ENCODE peak calls at places on chromosomes 1 and 21, in four cellular contexts. U is foreskin fibroblast, Q is PC-9, D is GM06990. S is an unnamed sample.

GRCh38 chr1:54619749-54620148 is 3.6 kb downstream of the FAM151A start:
- DNase-seq in U (no peak), Q (no peak), D (no peak), S (no peak)

GRCh38 chr1:30328401-30329262 is 394.8 kb downstream of the MATN1 start:
- DNase-seq in U (no peak), Q (no peak), D (no peak), S (no peak)

GRCh38 chr21:29258626-29259335 is 39.9 kb upstream of the BACH1 start:
- DNase-seq in U (peak), Q (peak), D (no peak), S (no peak)

GRCh38 chr1:158793604-158794003 is 12.6 kb upstream of the OR6N2 start:
- DNase-seq in U (no peak), Q (no peak), D (no peak), S (no peak)

GRCh38 chr1:118905206-118905605 is 82.9 kb downstream of the TBX15 start:
- DNase-seq in U (no peak), Q (no peak), D (no peak), S (no peak)

GRCh38 chr1:84246228-84246627 is 55.3 kb upstream of the SAMD13 start:
- DNase-seq in U (no peak), Q (no peak), D (no peak), S (no peak)

GRCh38 chr1:58754056-58754613 is 29.7 kb downstream of the JUN start:
- DNase-seq in U (peak), Q (peak), D (no peak), S (no peak)

GRCh38 chr1:5769146-5769545 is 223.1 kb downstream of the NPHP4 start:
- DNase-seq in U (no peak), Q (no peak), D (no peak), S (no peak)

GRCh38 chr1:2475571-2475970 is 518 bp upstream of the PLCH2 start:
- DNase-seq in U (no peak), Q (no peak), D (no peak), S (no peak)

GRCh38 chr1:1210726-1211540 is 3.0 kb downstream of the TNFRSF4 start:
- DNase-seq in U (no peak), Q (no peak), D (no peak), S (peak)

GRCh38 chr1:100290291-100290690 is 24.3 kb downstream of the RTCA start:
- DNase-seq in U (no peak), Q (no peak), D (no peak), S (no peak)

GRCh38 chr1:25664800-25665199 is 48.2 kb downstream of the MAN1C1 start:
- DNase-seq in U (no peak), Q (no peak), D (no peak), S (no peak)

GRCh38 chr1:245234217-245235120 is 79.7 kb downstream of the KIF26B start:
- DNase-seq in U (no peak), Q (no peak), D (no peak), S (no peak)

GRCh38 chr1:178578541-178578940 is 65.6 kb downstream of the TEX35 start:
- DNase-seq in U (no peak), Q (no peak), D (no peak), S (peak)

GRCh38 chr1:153987621-153988020 is 1.5 kb upstream of the RAB13 start:
- DNase-seq in U (no peak), Q (no peak), D (no peak), S (no peak)

GRCh38 chr1:92317836-92318493 is 19.1 kb downstream of the RPAP2 start:
- DNase-seq in U (no peak), Q (no peak), D (no peak), S (no peak)

GRCh38 chr1:77513839-77514763 is 168.4 kb downstream of the ZZZ3 start:
- DNase-seq in U (peak), Q (no peak), D (no peak), S (no peak)

GRCh38 chr1:60088620-60089155 is 15.1 kb upstream of the C1orf87 start:
- DNase-seq in U (peak), Q (no peak), D (no peak), S (no peak)

GRCh38 chr1:156413310-156414246 is 44.6 kb downstream of the RHBG start:
- DNase-seq in U (no peak), Q (no peak), D (no peak), S (no peak)

GRCh38 chr1:189374816-189375215 is 1102.8 kb downstream of the BRINP3 start:
- DNase-seq in U (no peak), Q (no peak), D (no peak), S (no peak)

GRCh38 chr1:7046314-7046713 is 261.1 kb downstream of the CAMTA1 start:
- DNase-seq in U (peak), Q (peak), D (no peak), S (no peak)

GRCh38 chr1:3359346-3360157 is 94.9 kb upstream of the ARHGEF16 start:
- DNase-seq in U (peak), Q (no peak), D (no peak), S (no peak)

DNA sequence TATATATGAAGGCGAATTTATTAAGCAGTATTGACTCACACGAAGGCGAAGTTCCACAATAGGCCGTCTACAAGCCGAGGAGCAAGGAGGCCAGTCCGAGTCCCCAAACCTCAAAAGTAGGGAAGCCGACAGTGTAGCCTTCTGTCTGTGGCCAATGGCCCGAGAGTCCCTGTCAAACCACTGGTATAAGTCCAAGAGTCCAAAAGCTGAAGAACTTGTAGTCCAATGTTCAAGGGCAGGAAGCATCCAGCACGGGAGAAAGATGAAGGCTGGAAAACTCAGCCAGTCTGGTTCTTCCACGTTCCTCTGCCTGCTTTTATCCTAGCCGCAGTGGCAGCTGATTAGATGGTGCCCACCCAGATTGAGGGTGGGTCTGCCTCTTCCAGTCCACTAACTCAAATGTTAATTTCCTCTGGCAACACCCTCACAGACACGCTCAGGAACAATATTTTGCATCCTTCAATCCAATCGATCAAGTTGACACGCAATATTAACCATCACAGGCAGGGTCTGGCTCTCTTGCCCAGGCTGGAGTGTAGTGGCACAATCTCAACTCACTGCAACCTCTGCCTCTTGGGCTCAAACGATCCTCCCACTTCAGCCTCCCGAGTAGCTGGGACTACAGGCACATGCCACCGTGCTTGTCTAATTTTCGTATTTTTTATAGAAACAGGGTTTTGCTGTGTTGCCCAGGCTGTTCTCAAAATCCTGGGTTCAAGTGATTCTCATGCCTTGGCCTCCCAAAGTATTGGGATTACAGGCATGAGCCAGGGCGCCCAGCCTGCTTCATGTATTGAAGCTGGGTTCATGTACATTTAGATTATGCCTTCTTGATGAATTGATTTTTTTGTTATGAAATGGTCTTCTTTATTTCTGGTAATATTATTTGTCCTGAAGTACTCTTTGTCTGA is 85.3 kb downstream of the DHRS3 start:
- DNase-seq in U (no peak), Q (no peak), D (no peak), S (no peak)
- TF ChIP-seq CTCF in U (no peak), Q (no peak), D (no peak), S (no peak)

GRCh38 chr1:37919277-37919676 is 27.6 kb downstream of the INPP5B start:
- DNase-seq in U (peak), Q (no peak), D (no peak), S (no peak)
- TF ChIP-seq CTCF in U (peak), Q (peak), D (peak), S (peak)

GRCh38 chr21:38242036-38242435 is 14.8 kb upstream of the KCNJ15 start:
- DNase-seq in U (no peak), Q (no peak), D (no peak), S (no peak)

GRCh38 chr21:38244407-38244787 is 12.4 kb upstream of the KCNJ15 start:
- DNase-seq in U (no peak), Q (no peak), D (no peak), S (no peak)

GRCh38 chr21:38243732-38244406 is 12.9 kb upstream of the KCNJ15 start:
- DNase-seq in U (no peak), Q (no peak), D (peak), S (no peak)

GRCh38 chr21:38247738-38248509 is 8.9 kb upstream of the KCNJ15 start:
- DNase-seq in U (no peak), Q (no peak), D (no peak), S (no peak)

GRCh38 chr21:38244885-38245869 is 11.6 kb upstream of the KCNJ15 start:
- DNase-seq in U (peak), Q (no peak), D (peak), S (no peak)
- TF ChIP-seq CTCF in U (no peak), Q (no peak), D (no peak), S (no peak)

GRCh38 chr1:168234846-168235547 is 9.2 kb downstream of the SFT2D2 start:
- DNase-seq in U (peak), Q (no peak), D (no peak), S (no peak)

GRCh38 chr1:168235937-168236336 is 10.1 kb downstream of the SFT2D2 start:
- DNase-seq in U (no peak), Q (no peak), D (no peak), S (no peak)

GRCh38 chr1:168230709-168231108 is 4.9 kb downstream of the SFT2D2 start:
- DNase-seq in U (peak), Q (no peak), D (no peak), S (no peak)

GRCh38 chr1:168236836-168237611 is 11.2 kb downstream of the SFT2D2 start:
- DNase-seq in U (no peak), Q (no peak), D (no peak), S (no peak)

DNA sequence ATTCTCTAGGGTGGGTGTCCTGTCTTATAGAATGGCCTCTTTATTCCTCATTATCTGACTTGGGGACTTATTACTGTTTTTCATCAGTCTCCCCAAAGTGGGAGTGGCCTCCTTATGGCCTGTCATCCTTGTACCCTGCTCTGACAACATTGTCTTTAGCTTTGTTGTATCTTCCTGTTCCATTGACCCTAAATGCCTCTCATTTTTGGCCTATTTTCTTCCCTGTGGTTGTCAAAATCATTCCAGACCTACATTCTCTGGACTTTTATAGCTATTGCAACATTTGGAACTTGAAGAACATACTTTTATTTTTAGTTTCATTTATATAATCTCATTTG is 9.7 kb downstream of the SFT2D2 start:
- DNase-seq in U (no peak), Q (no peak), D (no peak), S (no peak)
- TF ChIP-seq CTCF in U (no peak), Q (peak), D (no peak), S (peak)

GRCh38 chr1:201783067-201783466 is 45.9 kb upstream of the IPO9 start:
- DNase-seq in U (peak), Q (no peak), D (no peak), S (no peak)

GRCh38 chr1:201785291-201785690 is 43.7 kb upstream of the IPO9 start:
- DNase-seq in U (no peak), Q (no peak), D (no peak), S (no peak)

GRCh38 chr1:201781447-201781846 is 47.5 kb upstream of the IPO9 start:
- DNase-seq in U (peak), Q (no peak), D (no peak), S (no peak)

GRCh38 chr1:201782353-201782752 is 46.6 kb upstream of the IPO9 start:
- DNase-seq in U (no peak), Q (no peak), D (no peak), S (no peak)

GRCh38 chr1:201783572-201783971 is 45.4 kb upstream of the IPO9 start:
- DNase-seq in U (no peak), Q (no peak), D (no peak), S (no peak)
- TF ChIP-seq CTCF in U (no peak), Q (no peak), D (peak), S (no peak)

S was measured in B cell.